ENCODE peak calls at places on chromosome 9, in four cellular contexts. V, Q, R and F are unnamed samples.

GRCh38 chr9:34693560-34693959 is 2.5 kb upstream of the CCL19 start:
- DNase-seq in Q (no peak), R (no peak), V (no peak), F (no peak)

GRCh38 chr9:20280330-20280729 is 342.0 kb downstream of the MLLT3 start:
- DNase-seq in R (no peak), Q (no peak), V (no peak), F (no peak)

GRCh38 chr9:38207247-38207778 is 138.3 kb upstream of the SHB start:
- DNase-seq in V (no peak), R (no peak), Q (no peak), F (no peak)

GRCh38 chr9:4068449-4068848 is 231.4 kb downstream of the GLIS3 start:
- DNase-seq in Q (no peak), R (peak), V (peak), F (no peak)

GRCh38 chr9:89603629-89604462 is 966 bp upstream of the GADD45G start:
- DNase-seq in R (peak), Q (peak), V (peak), F (peak)

GRCh38 chr9:89872913-89873707 is 268.3 kb downstream of the GADD45G start:
- DNase-seq in V (no peak), Q (no peak), R (no peak), F (no peak)

GRCh38 chr9:16501098-16501663 is 369.3 kb downstream of the BNC2 start:
- DNase-seq in R (no peak), Q (no peak), V (no peak), F (peak)

GRCh38 chr9:101536938-101537337 is 3.3 kb downstream of the RNF20 start:
- DNase-seq in R (peak), V (no peak), Q (no peak), F (peak)

GRCh38 chr9:32378496-32378895 is 5.9 kb upstream of the ACO1 start:
- DNase-seq in V (peak), Q (no peak), R (peak), F (peak)

GRCh38 chr9:114837923-114838322 is 32.1 kb upstream of the TNFSF15 start:
- DNase-seq in V (no peak), R (no peak), Q (no peak), F (peak)

GRCh38 chr9:6414291-6414690 is 1.3 kb downstream of the UHRF2 start:
- DNase-seq in Q (no peak), R (no peak), V (no peak), F (peak)

GRCh38 chr9:135502168-135502872 is 1.8 kb downstream of the MRPS2 start:
- DNase-seq in Q (no peak), V (no peak), R (no peak), F (no peak)

GRCh38 chr9:134357631-134358025 is 31.4 kb downstream of the RXRA start:
- DNase-seq in R (no peak), Q (no peak), V (no peak), F (no peak)

GRCh38 chr9:133780404-133780945 is 42.3 kb upstream of the SARDH start:
- DNase-seq in R (no peak), V (no peak), Q (no peak), F (no peak)

GRCh38 chr9:128203842-128204551 is 818 bp downstream of the DNM1 start:
- DNase-seq in R (no peak), Q (no peak), V (peak), F (peak)

GRCh38 chr9:78278177-78278777 is 18.6 kb upstream of the PSAT1 start:
- DNase-seq in V (no peak), R (peak), Q (no peak), F (peak)

GRCh38 chr9:36739538-36740116 is 166.9 kb downstream of the MELK start:
- DNase-seq in Q (no peak), R (no peak), V (no peak), F (no peak)

GRCh38 chr9:8401961-8402701 is 602.6 kb upstream of the DMAC1 start:
- DNase-seq in V (no peak), R (no peak), Q (no peak), F (no peak)

GRCh38 chr9:111065414-111065813 is 27.1 kb upstream of the LPAR1 start:
- DNase-seq in R (no peak), Q (no peak), V (no peak), F (no peak)

GRCh38 chr9:16134351-16134750 is 581.5 kb downstream of the CCDC171 start:
- DNase-seq in R (no peak), Q (no peak), V (no peak), F (no peak)

GRCh38 chr9:125061391-125061790 is 81.9 kb downstream of the SCAI start:
- DNase-seq in V (no peak), Q (no peak), R (no peak), F (no peak)

GRCh38 chr9:124852829-124853531 is at the start of gene WDR38:
- DNase-seq in R (peak), V (peak), Q (no peak), F (peak)

GRCh38 chr9:123377211-123377971 is 21.4 kb downstream of the CRB2 start:
- DNase-seq in V (no peak), Q (no peak), R (no peak), F (no peak)

GRCh38 chr9:133041958-133042357 is 11.2 kb downstream of the GTF3C5 start:
- DNase-seq in R (no peak), Q (no peak), V (no peak), F (no peak)

GRCh38 chr9:133635506-133635902 is 659 bp upstream of the DBH start:
- DNase-seq in V (no peak), R (no peak), Q (no peak), F (no peak)

GRCh38 chr9:125428515-125429467 is 167.2 kb downstream of the GAPVD1 start:
- DNase-seq in V (no peak), R (no peak), Q (no peak), F (no peak)

GRCh38 chr9:68493953-68494541 is 46.6 kb downstream of the TMEM252 start:
- DNase-seq in Q (no peak), V (no peak), R (no peak), F (peak)

GRCh38 chr9:72415163-72415562 is 50.2 kb upstream of the ZFAND5 start:
- DNase-seq in V (no peak), Q (no peak), R (no peak), F (no peak)

GRCh38 chr9:93642961-93643360 is 66.6 kb downstream of the PHF2 start:
- DNase-seq in R (no peak), Q (no peak), V (no peak), F (peak)
- TF ChIP-seq RFX5 in R (no peak), Q (no peak), V (no peak), F (no peak)

GRCh38 chr9:113375057-113376023 is 1.4 kb downstream of the HDHD3 start:
- DNase-seq in Q (no peak), V (peak), R (no peak), F (peak)

GRCh38 chr9:113373676-113374392 is 3.0 kb downstream of the HDHD3 start:
- DNase-seq in V (no peak), Q (no peak), R (no peak), F (no peak)

GRCh38 chr9:113380869-113381378 is 4.1 kb upstream of the HDHD3 start:
- DNase-seq in V (no peak), R (no peak), Q (no peak), F (no peak)

GRCh38 chr9:113373255-113373654 is 3.5 kb downstream of the HDHD3 start:
- DNase-seq in Q (no peak), V (no peak), R (no peak), F (no peak)

GRCh38 chr9:113376634-113377531 is at the start of gene HDHD3:
- DNase-seq in R (peak), V (peak), Q (peak), F (peak)
- TF ChIP-seq CEBPB in R (no peak), V (no peak), Q (no peak), F (no peak)

GRCh38 chr9:131739988-131740648 is at the start of gene RAPGEF1:
- DNase-seq in R (no peak), Q (no peak), V (peak), F (no peak)
- TF ChIP-seq RFX5 in R (no peak), Q (no peak), V (no peak), F (no peak)

GRCh38 chr9:137176302-137177182 is 4.7 kb upstream of the TMEM210 start:
- DNase-seq in R (peak), Q (no peak), V (peak), F (peak)

GRCh38 chr9:137172907-137173794 is 1.3 kb upstream of the TMEM210 start:
- DNase-seq in V (no peak), R (no peak), Q (no peak), F (no peak)

GRCh38 chr9:137173795-137174664 is 2.2 kb upstream of the TMEM210 start:
- DNase-seq in R (no peak), V (no peak), Q (no peak), F (no peak)

GRCh38 chr9:137174722-137175293 is 3.0 kb upstream of the TMEM210 start:
- DNase-seq in Q (no peak), R (no peak), V (no peak), F (no peak)

DNA sequence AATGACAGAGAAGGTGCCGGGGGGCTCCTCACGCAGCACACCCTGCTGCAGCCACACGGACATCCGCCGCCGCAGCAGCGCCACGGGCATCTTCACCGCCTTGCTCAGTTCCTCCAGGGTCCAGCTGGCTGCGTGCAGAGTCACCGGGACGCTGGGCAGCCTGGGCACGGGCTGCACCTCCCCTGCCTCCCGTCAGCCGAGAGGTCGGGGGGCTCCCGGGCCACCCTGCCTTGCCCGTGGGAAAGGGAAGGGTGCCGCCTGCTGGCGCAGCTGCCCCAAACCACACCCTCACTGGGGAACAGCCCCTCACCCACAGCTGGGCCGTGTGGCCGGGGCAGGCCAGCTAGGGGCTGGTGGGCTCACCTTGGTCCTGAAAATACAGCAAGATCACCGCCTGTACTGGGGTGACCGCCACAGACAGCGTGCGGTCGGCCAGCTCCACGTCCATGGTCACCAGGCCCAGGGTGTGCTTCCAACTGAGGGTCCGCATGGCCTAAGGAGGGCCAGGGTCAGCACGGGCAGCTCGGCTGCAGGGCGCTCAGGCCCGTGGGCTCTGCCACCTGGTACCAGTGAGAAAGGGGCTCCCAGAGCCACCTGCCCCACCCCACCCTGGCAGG is 3.6 kb upstream of the TMEM210 start:
- DNase-seq in Q (no peak), R (no peak), V (no peak), F (no peak)
- TF ChIP-seq CEBPB in Q (no peak), R (no peak), V (no peak), F (no peak)

GRCh38 chr9:85508616-85509015 is 233.1 kb downstream of the AGTPBP1 start:
- DNase-seq in Q (no peak), R (peak), V (peak), F (no peak)
- TF ChIP-seq RFX5 in Q (no peak), R (no peak), V (no peak), F (no peak)

GRCh38 chr9:136539427-136540412 is 6.1 kb downstream of the NOTCH1 start:
- DNase-seq in Q (no peak), V (no peak), R (no peak), F (no peak)
- TF ChIP-seq CEBPB in Q (no peak), V (no peak), R (no peak), F (no peak)

GRCh38 chr9:80504525-80505235 is 932.9 kb downstream of the TLE4 start:
- DNase-seq in V (no peak), R (no peak), Q (no peak), F (peak)

GRCh38 chr9:80500300-80500699 is 928.5 kb downstream of the TLE4 start:
- DNase-seq in Q (no peak), R (no peak), V (no peak), F (no peak)

GRCh38 chr9:80498165-80498564 is 926.4 kb downstream of the TLE4 start:
- DNase-seq in R (no peak), Q (no peak), V (no peak), F (no peak)

GRCh38 chr9:80503692-80504400 is 932.1 kb downstream of the TLE4 start:
- DNase-seq in R (no peak), V (no peak), Q (no peak), F (peak)

DNA sequence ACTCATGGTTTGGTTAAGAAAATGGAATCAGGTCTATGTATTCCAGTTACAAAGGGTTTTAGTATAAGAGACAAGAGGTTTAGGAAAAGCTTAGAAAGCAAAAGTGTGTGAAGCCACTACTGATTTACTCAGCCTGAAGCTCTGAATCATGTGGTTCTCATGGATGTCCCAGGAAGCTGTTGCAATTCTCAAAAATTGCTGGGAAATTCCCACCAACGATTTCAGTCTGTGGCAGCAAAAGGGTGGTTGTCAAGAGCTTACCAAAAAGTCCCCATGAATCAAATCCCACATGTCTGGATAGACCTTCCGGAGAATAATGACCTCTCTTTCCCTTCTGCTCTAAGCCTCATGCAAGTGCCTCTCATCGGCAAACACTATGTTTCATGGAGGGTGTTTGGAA is 929.9 kb downstream of the TLE4 start:
- DNase-seq in Q (no peak), V (no peak), R (no peak), F (peak)
- TF ChIP-seq RFX5 in Q (no peak), V (no peak), R (no peak), F (no peak)